ENCODE peak calls at places on chromosomes 13 and 19, in four cellular contexts. C, Z, M and S are unnamed samples.

GRCh38 chr13:76879211-76879875 is 6.9 kb downstream of the KCTD12 start:
- DNase-seq in C (peak; percentile 60), M (no peak), Z (no peak), S (peak; percentile 82)

GRCh38 chr19:4567584-4568071 is 8.1 kb upstream of the SEMA6B start:
- DNase-seq in Z (peak; percentile 33), M (peak; percentile 50), C (peak; percentile 62), S (peak; percentile 82)

GRCh38 chr13:30738526-30738925 is 3.2 kb downstream of the ALOX5AP start:
- DNase-seq in M (peak; percentile 29), Z (peak; percentile 40), C (no peak), S (no peak)

GRCh38 chr13:110685305-110685704 is 20.6 kb downstream of the CARS2 start:
- DNase-seq in C (no peak), M (no peak), Z (no peak), S (no peak)

GRCh38 chr13:80338781-80339577 is 1.9 kb downstream of the SPRY2 start:
- DNase-seq in C (peak; percentile 66), M (peak; percentile 86), Z (no peak), S (peak; percentile 54)

GRCh38 chr19:48746738-48747575 is at the start of gene IZUMO1:
- DNase-seq in C (peak; percentile 72), M (peak; percentile 82), Z (peak; percentile 77), S (peak; percentile 77)

GRCh38 chr13:19178901-19179593 is 2.6 kb downstream of the TUBA3C start:
- DNase-seq in M (no peak), C (no peak), Z (no peak), S (no peak)

GRCh38 chr13:42615691-42616090 is 41.7 kb downstream of the TNFSF11 start:
- DNase-seq in M (no peak), C (no peak), Z (no peak), S (no peak)

GRCh38 chr13:25911020-25911419 is 140.8 kb downstream of the SHISA2 start:
- DNase-seq in M (no peak), C (no peak), Z (no peak), S (no peak)

GRCh38 chr19:45023048-45023447 is 15.8 kb upstream of the CLASRP start:
- DNase-seq in Z (no peak), M (no peak), C (no peak), S (no peak)

GRCh38 chr13:35718084-35718483 is 241.6 kb upstream of the MAB21L1 start:
- DNase-seq in C (no peak), Z (no peak), M (no peak), S (no peak)

GRCh38 chr13:78650725-78651083 is 8.3 kb downstream of the OBI1 start:
- DNase-seq in M (no peak), Z (no peak), C (no peak), S (no peak)

GRCh38 chr19:45038931-45039893 is at the start of gene CLASRP:
- DNase-seq in Z (peak; percentile 89), M (peak; percentile 95), C (peak; percentile 91), S (peak; percentile 91)

GRCh38 chr13:21138561-21138960 is 37.8 kb downstream of the SKA3 start:
- DNase-seq in C (no peak), M (no peak), Z (no peak), S (no peak)

GRCh38 chr19:38654478-38655079 is 7.1 kb downstream of the ACTN4 start:
- DNase-seq in Z (no peak), M (no peak), C (no peak), S (no peak)

GRCh38 chr19:29666634-29667389 is 1.6 kb downstream of the PLEKHF1 start:
- DNase-seq in C (peak; percentile 84), Z (no peak), M (peak; percentile 81), S (peak; percentile 45)

GRCh38 chr13:26914624-26915023 is 154.0 kb upstream of the GPR12 start:
- DNase-seq in Z (no peak), M (no peak), C (no peak), S (peak; percentile 27)

GRCh38 chr13:92838786-92839185 is 387.8 kb upstream of the GPC6 start:
- DNase-seq in Z (no peak), M (no peak), C (no peak), S (no peak)

GRCh38 chr19:48491793-48492123 is 19.9 kb downstream of the LMTK3 start:
- DNase-seq in C (peak; percentile 40), Z (no peak), M (peak; percentile 48), S (no peak)

GRCh38 chr19:18173572-18174294 is at the start of gene IFI30:
- DNase-seq in Z (peak; percentile 90), M (peak; percentile 58), C (peak; percentile 80), S (peak; percentile 72)

GRCh38 chr19:17847538-17848366 is at the start of gene JAK3:
- DNase-seq in Z (peak; percentile 87), M (peak; percentile 83), C (peak; percentile 83), S (peak; percentile 96)

GRCh38 chr13:51832471-51833152 is 12.4 kb downstream of the TMEM272 start:
- DNase-seq in M (peak; percentile 28), Z (peak; percentile 83), C (no peak), S (peak; percentile 73)

GRCh38 chr19:38401148-38401547 is 1.7 kb upstream of the FAM98C start:
- DNase-seq in Z (no peak), M (no peak), C (no peak), S (no peak)

GRCh38 chr13:110458594-110459365 is 102.7 kb downstream of the RAB20 start:
- DNase-seq in Z (peak; percentile 13), M (no peak), C (no peak), S (no peak)

GRCh38 chr19:18762125-18763023 is 28.7 kb downstream of the COMP start:
- DNase-seq in M (peak; percentile 31), C (peak; percentile 61), Z (no peak), S (no peak)

GRCh38 chr19:16435238-16435911 is 36.4 kb downstream of the EPS15L1 start:
- DNase-seq in Z (no peak), M (peak; percentile 56), C (peak; percentile 78), S (no peak)

GRCh38 chr13:109569938-109570711 is 216.3 kb downstream of the IRS2 start:
- DNase-seq in M (no peak), C (no peak), Z (no peak), S (peak; percentile 65)

GRCh38 chr19:28468701-28469459 is 744.1 kb downstream of the UQCRFS1 start:
- DNase-seq in M (no peak), Z (peak; percentile 33), C (no peak), S (peak; percentile 44)

GRCh38 chr13:29830000-29830399 is 20.4 kb downstream of the UBL3 start:
- DNase-seq in C (no peak), M (no peak), Z (no peak), S (no peak)

GRCh38 chr19:31340059-31341025 is 8.9 kb downstream of the TSHZ3 start:
- DNase-seq in Z (peak; percentile 57), C (peak; percentile 49), M (no peak), S (peak; percentile 20)

GRCh38 chr13:79741006-79741405 is 260.1 kb downstream of the NDFIP2 start:
- DNase-seq in C (peak; percentile 67), M (peak; percentile 78), Z (no peak), S (no peak)

GRCh38 chr19:34556500-34556899 is 74.9 kb downstream of the WTIP start:
- DNase-seq in Z (peak; percentile 24), M (peak; percentile 10), C (peak; percentile 34), S (peak; percentile 59)

GRCh38 chr19:30696514-30696913 is 324.3 kb downstream of the ZNF536 start:
- DNase-seq in M (peak; percentile 68), C (no peak), Z (peak; percentile 10), S (peak; percentile 25)

GRCh38 chr13:91372813-91373420 is 25.4 kb downstream of the MIR17HG start:
- DNase-seq in M (no peak), C (no peak), Z (no peak), S (no peak)

GRCh38 chr13:91369432-91369831 is 21.9 kb downstream of the MIR17HG start:
- DNase-seq in Z (no peak), C (no peak), M (no peak), S (peak; percentile 68)

GRCh38 chr13:91375119-91375729 is 23.2 kb upstream of the GPC5 start:
- DNase-seq in C (no peak), M (no peak), Z (peak; percentile 85), S (no peak)
- TF ChIP-seq CTCF in C (no peak), M (peak; percentile 62), Z (no peak), S (peak; percentile 60)

DNA sequence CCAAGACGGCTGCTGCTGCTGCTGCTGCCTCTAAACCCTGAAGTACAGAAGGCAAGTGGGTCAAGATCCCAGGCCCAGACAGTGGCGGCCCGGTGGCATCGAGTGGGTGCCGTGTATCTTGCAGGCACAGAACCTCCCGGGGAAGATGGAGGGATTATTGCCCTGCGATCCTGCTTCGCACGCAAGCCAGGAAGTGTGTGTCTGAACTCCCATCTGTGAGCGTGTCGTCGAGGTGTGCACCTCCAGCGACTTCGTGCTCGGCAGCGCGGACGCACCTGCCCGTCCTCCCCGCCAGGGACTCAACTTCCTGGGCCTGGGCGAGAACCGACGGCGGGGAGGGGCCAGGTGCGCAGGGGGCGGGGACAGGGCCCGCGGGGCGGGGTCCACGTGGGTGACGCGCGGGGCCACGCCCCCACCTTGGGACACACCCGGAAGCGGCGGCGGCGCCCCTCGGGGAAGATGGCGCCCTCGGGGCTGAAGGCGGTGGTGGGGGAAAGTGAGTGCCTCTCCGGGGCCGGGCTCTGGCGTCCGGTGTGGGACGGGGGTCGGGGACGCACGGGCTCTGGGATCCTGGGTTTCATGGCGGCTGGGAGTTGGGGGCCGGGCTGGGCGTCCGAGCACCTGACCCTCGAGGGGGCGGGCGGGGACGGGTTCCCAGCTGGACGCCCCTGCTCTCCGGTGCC is at the start of gene STXBP2:
- DNase-seq in Z (peak; percentile 91), C (no peak), M (peak; percentile 70), S (peak; percentile 92)
- TF ChIP-seq CTCF in Z (no peak), C (no peak), M (no peak), S (peak; percentile 36)

GRCh38 chr19:46928951-46929350 is 68.2 kb downstream of the ARHGAP35 start:
- DNase-seq in C (no peak), Z (no peak), M (no peak), S (no peak)
- TF ChIP-seq CTCF in C (no peak), Z (peak; percentile 50), M (peak; percentile 33), S (no peak)

GRCh38 chr13:94595943-94596574 is at the start of gene TGDS:
- DNase-seq in C (peak; percentile 89), Z (peak; percentile 89), M (peak; percentile 95), S (peak; percentile 95)
- TF ChIP-seq CTCF in C (no peak), Z (no peak), M (no peak), S (no peak)

DNA sequence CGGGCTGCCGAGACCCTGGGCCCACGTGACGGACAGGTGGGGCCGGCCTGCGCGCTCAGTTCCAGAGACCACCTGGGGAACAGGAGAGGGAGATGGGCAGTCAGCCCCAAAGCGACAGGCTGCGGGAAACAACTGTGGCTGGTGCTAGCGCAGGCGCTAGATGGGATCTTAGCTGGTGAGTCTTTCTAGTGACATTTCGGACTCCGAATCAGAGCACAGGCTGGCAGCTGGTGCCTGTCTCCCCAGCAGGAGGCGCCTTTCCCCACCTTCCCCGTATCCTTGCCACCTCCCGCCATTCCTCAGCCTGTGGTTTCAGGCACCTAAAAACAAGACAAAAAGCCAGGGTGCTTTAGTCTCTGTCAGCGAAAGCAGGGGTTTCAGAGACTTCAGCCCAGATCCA is 19.4 kb upstream of the RANBP3 start:
- DNase-seq in C (no peak), M (no peak), Z (no peak), S (no peak)
- TF ChIP-seq CTCF in C (no peak), M (no peak), Z (peak; percentile 44), S (no peak)